ENCODE peak calls at places on chromosomes 4 and X, in eight cellular contexts. K is upper lobe of left lung; M is lung; P is CD8-positive, alpha-beta T cell; Y is tibial artery; D is naive thymus-derived CD4-positive, alpha-beta T cell; G is right atrium auricular region; E is MM.1S. A is an unnamed sample.
A peak's percentile ranks its signal among the peaks of the same experiment; 100 is the strongest.

GRCh38 chrX:102154218-102154860 is 1.4 kb downstream of the BEX5 start:
- DNase-seq in K (no peak), E (peak; percentile 8), P (peak; percentile 16), G (no peak), Y (no peak), D (peak; percentile 11), M (no peak), A (no peak)

GRCh38 chr4:99028187-99028586 is 32.7 kb downstream of the METAP1 start:
- DNase-seq in Y (no peak), M (no peak), G (no peak), E (no peak), P (no peak), K (no peak), D (no peak), A (no peak)

GRCh38 chr4:4269326-4269725 is 20.6 kb downstream of the LYAR start:
- DNase-seq in P (peak; percentile 43), E (no peak), D (no peak), Y (no peak), M (no peak), G (no peak), K (no peak), A (no peak)

GRCh38 chrX:100731441-100732281 is at the start of gene SYTL4:
- DNase-seq in E (no peak), P (no peak), D (no peak), Y (peak; percentile 28), G (no peak), M (no peak), K (peak; percentile 25), A (peak; percentile 23)

GRCh38 chr4:101122019-101122418 is 225.3 kb downstream of the PPP3CA start:
- DNase-seq in E (no peak), G (no peak), M (no peak), Y (no peak), P (no peak), K (no peak), D (no peak), A (no peak)

GRCh38 chr4:53267026-53267425 is 98.8 kb downstream of the SCFD2 start:
- DNase-seq in M (no peak), P (no peak), Y (no peak), E (no peak), G (no peak), K (no peak), D (no peak), A (no peak)

GRCh38 chrX:106917830-106918500 is 2.2 kb upstream of the CLDN2 start:
- DNase-seq in Y (no peak), G (no peak), D (peak; percentile 10), E (no peak), P (no peak), K (no peak), M (no peak), A (no peak)

GRCh38 chrX:31832263-31832662 is 760.4 kb upstream of the FTHL17 start:
- DNase-seq in Y (no peak), G (no peak), D (no peak), P (no peak), K (no peak), E (no peak), M (no peak), A (no peak)

GRCh38 chrX:69759921-69760625 is 144.2 kb downstream of the EDA start:
- DNase-seq in P (no peak), D (no peak), K (no peak), Y (no peak), G (no peak), E (no peak), M (no peak), A (no peak)

GRCh38 chr4:66357316-66357715 is 687.0 kb upstream of the EPHA5 start:
- DNase-seq in Y (no peak), E (no peak), G (no peak), M (no peak), P (no peak), K (no peak), D (no peak), A (no peak)

GRCh38 chr4:183823394-183823793 is 81.7 kb upstream of the STOX2 start:
- DNase-seq in P (no peak), E (no peak), G (peak; percentile 79), D (no peak), Y (no peak), K (no peak), M (no peak), A (peak; percentile 36)

GRCh38 chr4:17027495-17027894 is 129.1 kb upstream of the LDB2 start:
- DNase-seq in Y (no peak), E (no peak), P (no peak), D (no peak), K (no peak), M (no peak), G (no peak), A (no peak)

GRCh38 chrX:65993915-65994460 is 45.9 kb downstream of the VSIG4 start:
- DNase-seq in Y (no peak), D (no peak), M (no peak), G (no peak), K (no peak), P (no peak), E (no peak), A (no peak)

GRCh38 chr4:35836591-35836990 is 407.7 kb downstream of the ARAP2 start:
- DNase-seq in M (no peak), E (no peak), P (no peak), Y (no peak), D (no peak), G (no peak), K (no peak), A (no peak)

GRCh38 chr4:182448281-182449151 is 205.3 kb downstream of the TENM3 start:
- DNase-seq in K (peak; percentile 79), G (peak; percentile 90), E (peak; percentile 71), M (peak; percentile 78), Y (peak; percentile 83), P (peak; percentile 24), D (peak; percentile 12), A (peak; percentile 92)

GRCh38 chrX:153336128-153336894 is 2.4 kb downstream of the ZNF275 start:
- DNase-seq in P (no peak), D (peak; percentile 9), G (peak; percentile 16), K (no peak), Y (no peak), M (no peak), E (peak; percentile 43), A (no peak)

GRCh38 chrX:22357621-22358020 is 84.9 kb downstream of the CBLL2 start:
- DNase-seq in G (no peak), P (no peak), D (no peak), K (no peak), E (no peak), M (no peak), Y (no peak), A (no peak)

GRCh38 chrX:70754169-70754843 is 154.2 kb downstream of the TEX11 start:
- DNase-seq in Y (no peak), P (no peak), D (no peak), E (no peak), M (no peak), K (no peak), G (no peak), A (no peak)

GRCh38 chrX:124209792-124210576 is 122.5 kb upstream of the TEX13D start:
- DNase-seq in E (no peak), G (no peak), D (no peak), K (no peak), Y (no peak), P (no peak), M (no peak), A (no peak)

GRCh38 chr4:52919451-52919850 is 57.3 kb downstream of the RASL11B start:
- DNase-seq in D (no peak), E (no peak), P (no peak), K (no peak), Y (no peak), M (no peak), G (no peak), A (no peak)

GRCh38 chr4:154626793-154627484 is 14.5 kb upstream of the FGG start:
- DNase-seq in M (peak; percentile 64), Y (no peak), D (peak; percentile 10), E (peak; percentile 73), P (peak; percentile 27), G (peak; percentile 61), K (peak; percentile 76), A (peak; percentile 23)

DNA sequence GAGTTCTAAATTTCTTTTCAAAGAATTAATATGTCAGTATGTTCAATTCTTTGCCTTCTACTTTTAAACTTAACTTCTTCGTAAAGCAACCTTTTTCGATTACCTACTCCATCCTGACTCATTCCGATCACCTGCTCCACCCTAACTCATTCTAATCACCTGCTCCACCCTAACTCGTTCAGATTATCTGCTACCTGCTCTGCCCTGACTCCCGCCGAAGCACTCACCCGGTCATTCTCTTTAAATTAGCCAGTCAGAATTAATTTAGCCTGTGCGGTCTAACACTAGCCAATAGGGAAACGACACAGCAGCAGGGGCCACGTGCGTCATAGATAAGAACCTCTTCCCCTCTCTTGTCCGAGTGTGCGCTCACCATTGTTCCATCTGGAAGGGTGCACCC is 60.1 kb upstream of the SH3RF1 start:
- DNase-seq in D (no peak), E (no peak), K (no peak), P (no peak), Y (no peak), G (no peak), M (no peak), A (no peak)
- H3K4me3 ChIP-seq in D (no peak overlapping the region), E (no peak overlapping the region), K (no peak overlapping the region), P (no peak overlapping the region), Y (no peak overlapping the region), G (no peak overlapping the region), M (no peak overlapping the region), A (no peak overlapping the region)

GRCh38 chr4:74627516-74627915 is 166.8 kb downstream of the BTC start:
- DNase-seq in K (no peak), G (no peak), D (no peak), Y (no peak), M (no peak), P (no peak), E (no peak), A (no peak)
- H3K4me1 ChIP-seq in K (peaks cover 5% of the 10 kb centered on the region), G (no peaks in the 10 kb centered on the region), D (peaks cover 25% of the 10 kb centered on the region), Y (no peaks in the 10 kb centered on the region), M (peaks cover under 1% of the 10 kb centered on the region), P (peaks cover 10% of the 10 kb centered on the region), E (peaks cover 28% of the 10 kb centered on the region), A (peaks cover 4% of the 10 kb centered on the region)

GRCh38 chr4:159780196-159780922 is 677.5 kb downstream of the RAPGEF2 start:
- DNase-seq in E (no peak), K (no peak), D (no peak), M (no peak), Y (no peak), G (no peak), P (no peak), A (no peak)
- H3K27ac ChIP-seq in E (no peak overlapping the region), K (no peak overlapping the region), D (no peak overlapping the region), M (no peak overlapping the region), Y (no peak overlapping the region), G (no peak overlapping the region), P (no peak overlapping the region), A (no peak overlapping the region)

DNA sequence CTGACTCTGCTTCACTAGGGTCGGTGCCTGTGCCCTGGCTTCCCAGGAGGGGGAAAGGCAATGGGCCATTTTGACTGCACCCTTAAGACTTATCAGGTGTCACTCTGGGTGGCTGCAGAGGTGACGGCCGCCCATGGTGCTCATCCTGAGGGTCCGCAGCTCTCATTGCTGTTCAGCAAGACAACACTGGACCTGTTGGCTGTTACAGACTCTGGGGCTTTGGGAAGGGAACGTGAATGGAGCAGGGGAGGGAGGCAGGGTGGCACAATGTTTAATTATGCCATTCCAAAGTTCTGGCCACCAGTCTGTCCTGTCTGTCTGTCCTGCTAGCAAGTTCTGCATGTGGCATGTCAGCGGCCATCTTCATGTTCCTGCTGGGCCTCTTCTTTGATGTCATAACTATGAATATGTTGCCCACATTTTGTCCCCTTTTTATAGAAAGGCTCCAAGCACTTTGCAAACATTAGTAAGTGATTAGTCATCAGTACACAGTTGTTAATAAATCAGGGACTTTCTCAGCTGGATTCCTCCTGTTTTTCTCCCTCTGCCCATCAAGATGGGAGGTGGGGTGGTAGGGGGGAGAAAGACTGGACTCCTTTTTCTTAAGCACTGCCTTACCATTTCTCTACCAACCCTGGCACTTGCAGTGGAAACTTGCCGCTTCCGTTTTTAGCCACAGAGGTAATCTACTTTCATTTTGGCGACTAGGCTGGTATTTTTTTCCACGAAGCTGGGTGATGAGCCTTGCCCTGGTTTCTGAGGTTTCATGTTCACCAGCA is 88.7 kb upstream of the TRIM2 start:
- DNase-seq in Y (peak; percentile 34), M (peak; percentile 39), G (peak; percentile 56), E (peak; percentile 95), P (peak; percentile 68), K (peak; percentile 28), D (peak; percentile 90), A (no peak)
- H3K4me3 ChIP-seq in Y (peak overlapping the region; percentile 47), M (no peak overlapping the region), G (no peak overlapping the region), E (peak overlapping the region; percentile 3), P (peak overlapping the region; percentile 31), K (no peak overlapping the region), D (peak overlapping the region; percentile 46), A (peak overlapping the region; percentile 42)

A was measured in left ventricle myocardium inferior.